ENCODE peak calls at places on chromosomes 3 and 15, in eight cellular contexts. N is cardiac fibroblast; S is astrocyte of the spinal cord; M is body of pancreas; B is ovary; F is activated B cell treated with CpG ODN at 0.5 μM for 24 hours; K is CD4-positive, alpha-beta T cell; Q is HFFc6. E is an unnamed sample.

GRCh38 chr15:74156678-74157411 is 16.7 kb upstream of the ISLR start:
- DNase-seq in N (no peak), Q (peak; percentile 36), F (no peak), B (no peak), M (no peak), S (peak; percentile 41), K (no peak), E (no peak)

GRCh38 chr15:69433831-69434230 is 18.8 kb upstream of the RPLP1 start:
- DNase-seq in S (no peak), F (no peak), N (no peak), B (no peak), M (no peak), Q (no peak), K (no peak), E (no peak)

GRCh38 chr3:71645140-71645539 is 61.6 kb upstream of the FOXP1 start:
- DNase-seq in Q (no peak), F (no peak), N (no peak), S (no peak), B (no peak), M (no peak), K (no peak), E (no peak)

GRCh38 chr3:123522666-123523412 is 62.0 kb downstream of the HACD2 start:
- DNase-seq in K (no peak), N (no peak), S (no peak), F (no peak), B (peak; percentile 27), Q (no peak), M (peak; percentile 26), E (no peak)

GRCh38 chr3:50194128-50194902 is 2.9 kb downstream of the GNAT1 start:
- DNase-seq in F (peak; percentile 76), B (peak; percentile 78), Q (peak; percentile 39), N (peak; percentile 68), S (peak; percentile 51), M (peak; percentile 78), K (peak; percentile 93), E (peak; percentile 54)

GRCh38 chr15:57060799-57061198 is 142.4 kb downstream of the TCF12 start:
- DNase-seq in K (no peak), N (peak; percentile 93), S (peak; percentile 86), M (no peak), F (no peak), Q (peak; percentile 83), B (no peak), E (peak; percentile 31)

GRCh38 chr15:45442497-45443135 is 64.3 kb upstream of the GATM start:
- DNase-seq in Q (peak; percentile 55), B (no peak), F (no peak), M (no peak), S (peak; percentile 71), N (peak; percentile 63), K (no peak), E (peak; percentile 88)

GRCh38 chr15:100767002-100767825 is 112.4 kb upstream of the ALDH1A3 start:
- DNase-seq in F (no peak), B (no peak), S (no peak), Q (no peak), K (no peak), N (no peak), M (no peak), E (no peak)

GRCh38 chr3:4894891-4895530 is 84.2 kb upstream of the BHLHE40 start:
- DNase-seq in M (no peak), B (no peak), K (no peak), Q (no peak), S (no peak), F (no peak), N (peak; percentile 32), E (no peak)

GRCh38 chr3:99780749-99781148 is 36.9 kb upstream of the CMSS1 start:
- DNase-seq in K (no peak), S (peak; percentile 69), Q (no peak), F (no peak), N (no peak), B (no peak), M (no peak), E (no peak)

GRCh38 chr3:159174715-159175390 is 373.0 kb downstream of the MFSD1 start:
- DNase-seq in N (peak; percentile 24), M (no peak), S (peak; percentile 31), Q (no peak), K (no peak), B (no peak), F (no peak), E (peak; percentile 44)

GRCh38 chr3:43638594-43639447 is 17.0 kb upstream of the ANO10 start:
- DNase-seq in S (no peak), B (no peak), M (peak; percentile 34), F (no peak), K (no peak), Q (peak; percentile 13), N (peak; percentile 25), E (peak; percentile 67)

GRCh38 chr3:159472611-159473010 is 516.0 kb upstream of the IL12A start:
- DNase-seq in S (no peak), Q (no peak), K (no peak), N (peak; percentile 20), B (no peak), F (no peak), M (no peak), E (no peak)

GRCh38 chr3:111253733-111254132 is 182.1 kb downstream of the NECTIN3 start:
- DNase-seq in K (no peak), S (no peak), N (no peak), B (no peak), M (no peak), F (no peak), Q (no peak), E (no peak)

GRCh38 chr15:71934446-71934845 is 124.1 kb downstream of the NR2E3 start:
- DNase-seq in F (no peak), Q (no peak), K (no peak), B (no peak), S (no peak), M (no peak), N (no peak), E (no peak)

GRCh38 chr15:68552344-68552743 is 26.4 kb upstream of the CORO2B start:
- DNase-seq in K (no peak), N (peak; percentile 17), Q (no peak), M (no peak), B (no peak), S (no peak), F (no peak), E (no peak)

DNA sequence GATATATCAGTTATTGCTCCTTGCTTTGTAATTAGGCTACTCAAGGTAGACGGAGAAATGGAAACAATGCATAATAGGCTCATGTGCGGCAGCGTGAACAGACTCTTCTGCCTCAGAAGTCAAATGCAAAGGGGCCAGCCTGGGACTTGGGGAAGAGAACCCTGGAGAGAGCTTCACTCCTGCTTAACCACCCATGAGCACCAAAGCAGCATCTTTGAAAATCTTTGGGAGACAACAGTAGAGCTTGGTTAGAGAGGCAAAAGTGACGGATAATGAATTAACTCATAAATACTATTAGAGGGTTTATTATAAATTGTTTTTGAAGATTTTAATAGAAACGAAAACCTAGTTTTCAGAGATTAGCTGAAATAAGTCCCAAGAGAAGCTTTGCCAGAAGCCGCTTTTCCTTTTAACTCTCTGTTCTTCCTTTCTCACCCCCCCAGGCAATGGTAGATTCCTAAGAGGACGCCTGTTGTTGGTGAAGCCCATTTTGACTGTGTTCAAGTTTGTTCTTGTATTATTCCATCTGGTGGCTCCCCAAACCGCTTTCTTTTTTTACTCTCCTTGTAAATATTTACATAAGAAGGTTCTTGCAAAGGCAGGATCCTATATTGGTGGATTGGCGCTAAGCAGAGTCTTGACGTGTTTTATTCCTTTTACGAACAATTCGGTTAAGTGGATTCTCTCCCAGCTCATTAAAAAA is 196.0 kb upstream of the TPRG1 start:
- DNase-seq in N (no peak), Q (no peak), B (no peak), K (no peak), S (peak; percentile 47), M (no peak), F (no peak), E (no peak)
- TF ChIP-seq CTCF in N (no peak), Q (no peak), B (no peak), K (no peak), S (no peak), M (no peak), F (no peak), E (no peak)

GRCh38 chr3:191261304-191261638 is 62.2 kb downstream of the OSTN start:
- DNase-seq in Q (no peak), M (no peak), B (no peak), F (no peak), N (no peak), K (no peak), S (no peak), E (no peak)

GRCh38 chr3:191260431-191261303 is 61.6 kb downstream of the OSTN start:
- DNase-seq in S (no peak), Q (no peak), F (no peak), K (no peak), B (no peak), M (no peak), N (no peak), E (no peak)

GRCh38 chr3:191256405-191256804 is 57.4 kb downstream of the OSTN start:
- DNase-seq in S (no peak), F (no peak), K (no peak), Q (no peak), N (no peak), M (no peak), B (no peak), E (no peak)

GRCh38 chr3:191257286-191257685 is 58.2 kb downstream of the OSTN start:
- DNase-seq in B (no peak), Q (no peak), M (no peak), K (no peak), N (no peak), F (no peak), S (no peak), E (no peak)

DNA sequence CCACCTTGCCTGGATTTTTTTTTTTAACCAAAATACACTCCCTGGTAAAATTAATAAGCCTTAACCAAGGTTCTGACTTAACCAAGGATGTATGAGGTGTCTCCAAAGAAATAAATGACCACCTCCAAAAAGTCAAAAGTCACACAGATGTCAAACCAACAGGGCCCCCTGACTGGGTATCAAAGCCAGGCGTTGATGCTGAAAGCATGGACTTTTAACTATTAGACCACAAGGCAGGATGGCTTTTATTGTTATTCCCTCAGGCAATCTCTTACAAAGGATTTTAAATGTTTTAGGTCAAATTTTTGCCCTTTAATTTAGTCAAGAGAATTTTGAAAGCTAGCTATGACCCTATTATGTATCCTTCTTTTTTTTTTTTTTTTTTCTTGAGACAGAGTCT is 60.4 kb downstream of the OSTN start:
- DNase-seq in K (no peak), M (no peak), B (no peak), N (no peak), Q (no peak), F (no peak), S (no peak), E (no peak)
- TF ChIP-seq CTCF in K (no peak), M (no peak), B (no peak), N (no peak), Q (no peak), F (no peak), S (no peak), E (no peak)

GRCh38 chr3:31210068-31210650 is 315.7 kb upstream of the GADL1 start:
- DNase-seq in S (no peak), B (no peak), K (no peak), F (no peak), N (peak; percentile 14), Q (no peak), M (no peak), E (peak; percentile 43)
- TF ChIP-seq CTCF in S (no peak), B (no peak), K (no peak), F (no peak), N (no peak), Q (peak; percentile 52), M (no peak), E (no peak)

DNA sequence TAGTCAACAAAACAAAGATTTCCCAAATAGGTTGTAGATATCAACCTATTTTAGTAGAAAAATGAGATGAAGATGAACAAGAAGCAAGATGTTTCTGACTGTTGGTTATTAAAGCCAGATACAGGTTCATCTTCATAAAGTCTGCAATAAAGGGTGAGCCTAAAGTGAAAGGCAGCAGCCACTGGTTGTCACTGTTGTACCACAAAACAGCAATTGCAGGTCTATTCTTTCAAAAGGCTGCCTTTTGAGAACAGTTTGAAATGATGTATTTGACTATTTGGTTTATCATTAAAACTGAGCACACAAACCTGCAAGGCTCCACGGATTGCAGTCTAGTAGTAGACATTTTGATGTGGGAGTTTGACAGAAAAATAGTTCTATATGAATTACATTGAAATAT is 543.4 kb downstream of the GBE1 start:
- DNase-seq in Q (peak; percentile 8), F (no peak), K (no peak), B (no peak), S (peak; percentile 29), N (peak; percentile 72), M (no peak), E (peak; percentile 34)
- TF ChIP-seq CTCF in Q (peak; percentile 58), F (no peak), K (no peak), B (no peak), S (peak; percentile 63), N (peak; percentile 72), M (no peak), E (peak; percentile 20)